ENCODE peak calls at places on chromosomes 5 and 9, in seven cellular contexts. One of them, this sample, is unnamed.

GRCh38 chr5:145925353-145925752 is 11.0 kb upstream of the SH3RF2 start:
- DNase-seq in H7: no peak
- DNase-seq in COR-L47: no peak
- DNase-seq in iris pigment epithelial cell: peak; percentile 82
- DNase-seq in HEK293T: no peak
- DNase-seq in AG09309: peak; percentile 88
- DNase-seq in T-helper 9 cell: no peak
- DNase-seq in this sample: no peak

GRCh38 chr9:116137581-116137980 is 16.0 kb upstream of the PAPPA start:
- DNase-seq in H7: no peak
- DNase-seq in COR-L47: no peak
- DNase-seq in iris pigment epithelial cell: no peak
- DNase-seq in HEK293T: no peak
- DNase-seq in AG09309: no peak
- DNase-seq in T-helper 9 cell: no peak
- DNase-seq in this sample: no peak

GRCh38 chr9:129253820-129254381 is 75.8 kb upstream of the IER5L start:
- DNase-seq in H7: peak; percentile 68
- DNase-seq in COR-L47: no peak
- DNase-seq in iris pigment epithelial cell: peak; percentile 52
- DNase-seq in HEK293T: no peak
- DNase-seq in AG09309: no peak
- DNase-seq in T-helper 9 cell: no peak
- DNase-seq in this sample: no peak

GRCh38 chr5:104095527-104095926 is 532.9 kb upstream of the NUDT12 start:
- DNase-seq in H7: no peak
- DNase-seq in COR-L47: no peak
- DNase-seq in iris pigment epithelial cell: no peak
- DNase-seq in HEK293T: no peak
- DNase-seq in AG09309: no peak
- DNase-seq in T-helper 9 cell: no peak
- DNase-seq in this sample: no peak

GRCh38 chr9:131120620-131121228 is 4.7 kb upstream of the NUP214 start:
- DNase-seq in H7: peak; percentile 4
- DNase-seq in COR-L47: no peak
- DNase-seq in iris pigment epithelial cell: no peak
- DNase-seq in HEK293T: no peak
- DNase-seq in AG09309: no peak
- DNase-seq in T-helper 9 cell: no peak
- DNase-seq in this sample: no peak

GRCh38 chr5:179287631-179288030 is 57.6 kb downstream of the ADAMTS2 start:
- DNase-seq in H7: no peak
- DNase-seq in COR-L47: no peak
- DNase-seq in iris pigment epithelial cell: no peak
- DNase-seq in HEK293T: no peak
- DNase-seq in AG09309: no peak
- DNase-seq in T-helper 9 cell: no peak
- DNase-seq in this sample: no peak

GRCh38 chr9:100591139-100591538 is 13.3 kb downstream of the CAVIN4 start:
- DNase-seq in H7: no peak
- DNase-seq in COR-L47: no peak
- DNase-seq in iris pigment epithelial cell: no peak
- DNase-seq in HEK293T: no peak
- DNase-seq in AG09309: no peak
- DNase-seq in T-helper 9 cell: no peak
- DNase-seq in this sample: no peak

GRCh38 chr5:132497488-132497997 is 7.0 kb upstream of the IRF1 start:
- DNase-seq in H7: peak; percentile 44
- DNase-seq in COR-L47: no peak
- DNase-seq in iris pigment epithelial cell: peak; percentile 90
- DNase-seq in HEK293T: no peak
- DNase-seq in AG09309: peak; percentile 76
- DNase-seq in T-helper 9 cell: no peak
- DNase-seq in this sample: no peak